ENCODE peak calls at places on chromosomes 16 and 17, in five cellular contexts. E, I, H, D and M are unnamed samples. For H3K79me1, the result is how much of the 10 kb centered on the place peaks cover.

GRCh38 chr17:9241774-9242496 is 220.6 kb downstream of the NTN1 start:
- DNase-seq in E (no peak), I (no peak), H (no peak), D (no peak), M (no peak)

GRCh38 chr16:49466881-49467280 is 93.3 kb downstream of the C16orf78 start:
- DNase-seq in E (no peak), I (no peak), H (no peak), D (no peak), M (no peak)

GRCh38 chr17:41523787-41524186 is 4.3 kb downstream of the KRT19 start:
- DNase-seq in E (no peak), I (no peak), H (no peak), D (peak), M (no peak)

GRCh38 chr17:78979780-78980623 is at the start of gene LGALS3BP:
- DNase-seq in E (peak), I (peak), H (no peak), D (peak), M (peak)

GRCh38 chr16:82788919-82789318 is 162.2 kb downstream of the CDH13 start:
- DNase-seq in E (peak), I (no peak), H (no peak), D (no peak), M (no peak)

GRCh38 chr16:13136896-13137295 is 235.5 kb downstream of the SHISA9 start:
- DNase-seq in E (no peak), I (no peak), H (no peak), D (no peak), M (no peak)

GRCh38 chr17:80781188-80781577 is 210.5 kb upstream of the CHMP6 start:
- DNase-seq in E (no peak), I (no peak), H (no peak), D (no peak), M (no peak)

GRCh38 chr16:76488065-76488417 is 210.8 kb downstream of the CNTNAP4 start:
- DNase-seq in E (no peak), I (no peak), H (no peak), D (no peak), M (no peak)

GRCh38 chr16:22627043-22627442 is 116.4 kb downstream of the NPIPB5 start:
- DNase-seq in E (no peak), I (no peak), H (no peak), D (no peak), M (no peak)

GRCh38 chr16:8187782-8188372 is 402.4 kb downstream of the TMEM114 start:
- DNase-seq in E (no peak), I (no peak), H (no peak), D (no peak), M (no peak)

GRCh38 chr17:81924557-81925532 is 2.7 kb downstream of the MAFG start:
- DNase-seq in E (peak), I (no peak), H (no peak), D (no peak), M (no peak)
- H3K79me1 ChIP-seq in E (under half), I (under half), H (under half), D (under half), M (half or more)

GRCh38 chr16:3023415-3023668 is 400 bp downstream of the HCFC1R1 start:
- DNase-seq in E (peak), I (no peak), H (no peak), D (no peak), M (peak)
- H2BK5ac ChIP-seq in E (peak), I (peak), H (peak), D (peak), M (peak)

GRCh38 chr16:75238132-75238852 is 13.1 kb downstream of the BCAR1 start:
- DNase-seq in E (no peak), I (peak), H (no peak), D (no peak), M (peak)
- H3K79me1 ChIP-seq in E (under half), I (under half), H (under half), D (under half), M (half or more)

GRCh38 chr16:728131-728889 is 1.4 kb downstream of the HAGHL start:
- DNase-seq in E (peak), I (peak), H (no peak), D (peak), M (peak)

GRCh38 chr16:726188-726437 is 130 bp downstream of the CCDC78 start:
- DNase-seq in E (no peak), I (peak), H (no peak), D (no peak), M (no peak)

GRCh38 chr16:725463-726187 is 618 bp downstream of the CCDC78 start:
- DNase-seq in E (no peak), I (no peak), H (no peak), D (no peak), M (no peak)

GRCh38 chr16:727291-727977 is 528 bp downstream of the HAGHL start:
- DNase-seq in E (no peak), I (no peak), H (no peak), D (no peak), M (no peak)

DNA sequence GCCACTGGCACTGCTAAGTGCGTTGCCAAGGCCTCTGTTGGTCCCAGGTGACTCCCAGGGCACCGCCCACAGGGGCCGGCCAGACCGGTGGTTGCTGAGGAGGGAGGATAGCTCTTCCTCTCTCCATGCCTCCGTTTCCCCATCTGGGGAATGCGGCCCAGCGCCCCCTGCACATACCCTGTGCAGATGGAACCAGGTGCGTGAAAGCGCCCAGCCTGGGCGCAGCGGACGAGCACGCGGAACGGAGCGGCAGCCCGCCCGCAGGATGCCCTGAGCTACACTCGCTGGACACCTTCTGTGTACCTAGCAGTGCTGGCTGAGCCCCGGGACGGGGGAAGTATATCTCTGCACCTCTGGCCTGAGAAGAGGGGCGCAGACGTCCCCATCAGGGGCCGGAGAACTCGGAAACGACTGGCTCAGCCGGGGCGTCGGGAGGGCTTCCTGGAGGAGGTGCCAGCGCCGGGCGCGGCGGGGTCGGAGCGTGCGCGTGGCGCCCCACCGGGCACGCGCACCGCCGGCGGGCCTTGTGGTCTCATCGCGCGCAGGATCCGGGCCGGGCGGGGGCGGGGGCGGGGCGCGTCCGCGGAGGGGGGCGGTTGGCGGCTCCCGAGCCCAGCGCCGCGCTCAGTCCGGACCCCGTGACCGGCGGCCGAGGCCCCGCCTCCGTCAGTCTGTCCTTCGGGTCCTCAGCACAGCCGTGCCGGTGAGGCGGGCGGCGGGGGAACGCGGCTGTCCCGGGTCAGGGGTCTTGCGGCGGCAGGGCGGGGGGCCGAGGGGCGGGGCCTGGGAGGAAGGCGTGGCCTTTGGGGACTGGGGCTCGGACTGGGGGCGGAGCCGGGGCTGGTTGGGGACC is at the start of the genes CCDC78 and HAGHL:
- DNase-seq in E (peak), I (peak), H (no peak), D (peak), M (peak)
- H2BK5ac ChIP-seq in E (no peak), I (no peak), H (peak), D (no peak), M (no peak)

DNA sequence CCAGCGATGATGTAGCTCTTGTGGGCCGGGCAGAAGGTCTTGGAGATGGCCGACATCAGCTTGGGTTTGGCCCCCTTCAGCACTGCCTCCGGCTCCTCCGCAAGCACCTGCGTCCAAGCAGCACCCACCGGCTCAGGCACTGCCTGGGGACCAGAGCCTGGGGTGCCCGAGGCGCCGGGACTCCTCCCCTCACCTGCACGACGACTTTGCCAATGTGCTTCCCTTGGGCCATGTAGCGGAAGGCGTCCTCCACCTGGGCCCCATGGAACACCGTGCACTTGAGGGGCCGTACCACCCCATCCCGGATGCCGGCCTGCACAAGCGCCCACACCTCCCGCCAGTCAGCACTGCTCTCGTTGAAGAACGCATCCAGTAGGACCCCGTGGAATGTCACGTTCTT is 15.0 kb downstream of the FASN start:
- DNase-seq in E (no peak), I (no peak), H (no peak), D (no peak), M (no peak)
- H3K79me1 ChIP-seq in E (under half), I (under half), H (under half), D (under half), M (under half)

GRCh38 chr17:76726766-76727718 is at the start of gene METTL23:
- DNase-seq in E (peak), I (peak), H (no peak), D (no peak), M (peak)
- H2BK5ac ChIP-seq in E (peak), I (peak), H (peak), D (peak), M (peak)

GRCh38 chr17:82092995-82093751 is 4.9 kb downstream of the FASN start:
- DNase-seq in E (no peak), I (no peak), H (no peak), D (no peak), M (no peak)

GRCh38 chr17:82090549-82091263 is 7.3 kb downstream of the FASN start:
- DNase-seq in E (no peak), I (no peak), H (no peak), D (no peak), M (no peak)

GRCh38 chr17:82092094-82092586 is 5.9 kb downstream of the FASN start:
- DNase-seq in E (no peak), I (no peak), H (no peak), D (no peak), M (no peak)

GRCh38 chr17:82091264-82092066 is 6.6 kb downstream of the FASN start:
- DNase-seq in E (no peak), I (no peak), H (no peak), D (no peak), M (no peak)

GRCh38 chr17:82092628-82092994 is 5.4 kb downstream of the FASN start:
- DNase-seq in E (no peak), I (no peak), H (no peak), D (no peak), M (no peak)
- H3K79me1 ChIP-seq in E (under half), I (under half), H (under half), D (under half), M (under half)

GRCh38 chr16:50499254-50499653 is 48.9 kb upstream of the NKD1 start:
- DNase-seq in E (no peak), I (no peak), H (no peak), D (no peak), M (no peak)

GRCh38 chr16:50498756-50499155 is 49.4 kb upstream of the NKD1 start:
- DNase-seq in E (no peak), I (no peak), H (no peak), D (no peak), M (no peak)

GRCh38 chr16:50501251-50501650 is 46.9 kb upstream of the NKD1 start:
- DNase-seq in E (no peak), I (no peak), H (no peak), D (no peak), M (no peak)

GRCh38 chr16:50501986-50502615 is 46.1 kb upstream of the NKD1 start:
- DNase-seq in E (no peak), I (no peak), H (no peak), D (no peak), M (no peak)

DNA sequence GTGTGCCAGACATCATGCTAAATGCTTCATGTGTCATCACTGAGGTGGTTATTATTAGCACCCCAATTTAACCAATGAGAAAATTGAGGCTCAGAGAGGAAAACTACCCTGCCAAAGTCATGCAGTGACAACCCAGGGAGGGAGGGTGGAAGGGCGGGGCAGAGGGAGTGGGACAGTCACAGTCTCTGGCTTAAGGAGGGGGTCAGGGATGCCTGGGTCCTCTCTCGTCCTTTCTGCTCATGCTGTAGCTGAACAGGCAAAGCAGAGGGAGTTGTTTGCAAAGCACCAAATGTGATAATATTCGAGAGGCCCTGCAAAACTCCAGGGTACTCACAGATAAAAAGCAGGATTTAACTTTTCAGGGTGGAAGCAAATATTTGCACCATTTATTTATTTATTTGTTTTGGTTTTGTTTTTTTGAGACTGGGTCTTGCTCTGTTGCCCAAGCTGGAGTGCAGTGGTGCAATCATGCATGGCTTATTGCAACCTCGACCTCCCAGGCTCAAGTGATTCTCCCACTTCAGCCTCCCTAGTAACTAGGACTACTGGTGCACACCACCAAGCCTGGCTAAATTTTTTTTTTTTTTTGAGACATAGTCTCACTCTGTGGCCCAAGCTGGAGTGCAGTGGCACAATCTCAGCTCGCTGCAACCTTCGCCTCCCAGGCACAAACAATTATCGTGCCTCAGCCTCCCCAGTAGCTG is 47.9 kb upstream of the NKD1 start:
- DNase-seq in E (no peak), I (no peak), H (no peak), D (no peak), M (no peak)
- H2BK5ac ChIP-seq in E (no peak), I (no peak), H (no peak), D (no peak), M (no peak)

DNA sequence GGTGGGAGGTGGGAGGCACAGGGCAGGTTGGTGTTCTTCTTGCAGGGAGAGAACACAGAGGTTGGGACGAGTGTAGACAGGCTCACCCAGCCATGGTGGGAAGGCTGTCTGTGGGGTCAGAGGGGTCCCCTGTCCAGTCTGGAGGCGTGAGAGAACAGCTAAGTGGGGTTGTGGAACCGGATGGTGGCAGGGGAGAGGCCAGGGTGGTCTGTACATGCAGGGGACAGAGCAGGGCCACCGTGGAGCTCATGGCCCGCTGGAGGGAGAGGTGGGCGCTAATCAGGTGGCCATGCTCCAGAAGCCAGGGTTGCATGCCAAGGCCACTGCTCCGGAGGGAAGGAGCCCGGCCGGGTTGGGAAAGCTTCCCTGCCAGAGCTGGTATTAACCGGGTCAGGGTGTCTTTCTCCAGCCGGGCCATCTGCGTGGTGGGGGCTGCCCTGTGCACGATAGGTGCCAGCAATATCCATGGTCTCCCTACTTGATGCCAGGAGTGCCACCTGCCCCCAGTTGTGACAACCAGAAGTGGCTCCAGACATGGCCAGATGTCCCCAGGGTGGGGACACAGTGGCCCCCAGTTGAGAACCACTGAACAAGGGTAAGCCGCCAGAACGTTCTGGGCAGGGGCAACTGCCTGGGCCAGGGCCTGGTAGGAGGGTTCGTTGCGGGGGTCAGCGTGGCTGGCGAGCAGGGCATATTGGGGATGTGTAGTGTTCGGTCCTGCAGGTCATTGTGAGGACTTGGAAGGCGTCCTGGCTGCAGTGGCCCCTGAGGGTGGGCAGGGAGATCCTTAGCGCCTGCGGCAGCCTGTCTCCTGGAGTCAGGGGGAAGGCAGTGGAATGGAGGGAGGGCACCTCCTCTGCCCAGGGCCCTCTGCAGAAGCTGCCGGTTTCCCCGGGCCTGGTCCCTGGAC is 5.1 kb downstream of the SNN start:
- DNase-seq in E (no peak), I (no peak), H (no peak), D (no peak), M (no peak)
- H3K79me1 ChIP-seq in E (under half), I (half or more), H (under half), D (under half), M (under half)

GRCh38 chr17:38621538-38621937 is 15.8 kb upstream of the SRCIN1 start:
- DNase-seq in E (no peak), I (no peak), H (no peak), D (no peak), M (no peak)

GRCh38 chr17:38620551-38621277 is 15.0 kb upstream of the SRCIN1 start:
- DNase-seq in E (no peak), I (no peak), H (no peak), D (no peak), M (no peak)

GRCh38 chr17:38627957-38628356 is 22.2 kb upstream of the SRCIN1 start:
- DNase-seq in E (no peak), I (no peak), H (no peak), D (no peak), M (no peak)

GRCh38 chr17:38628441-38628840 is 22.7 kb upstream of the SRCIN1 start:
- DNase-seq in E (peak), I (peak), H (no peak), D (no peak), M (peak)

GRCh38 chr17:38625482-38625881 is 19.7 kb upstream of the SRCIN1 start:
- DNase-seq in E (no peak), I (no peak), H (no peak), D (no peak), M (no peak)
- H2BK5ac ChIP-seq in E (no peak), I (no peak), H (no peak), D (no peak), M (no peak)